ENCODE peak calls at places on chromosomes 13 and 19, in nine cellular contexts. E is kidney glomerular epithelial cell, W is AML-193, P is body of pancreas, D is fibroblast of lung, B is brain microvascular endothelial cell, S is KBM-7, K is left ventricle myocardium superior, T is NCI-H748 treated with DMSO at 0.1 percent for 48 hours. F is an unnamed sample.

GRCh38 chr13:41742917-41743552 is 217.9 kb downstream of the VWA8 start:
- DNase-seq in E (peak; percentile 8), W (no peak), P (no peak), D (peak; percentile 3), B (no peak), S (no peak), K (no peak), T (no peak), F (no peak)

GRCh38 chr19:41377977-41378707 is 1.8 kb downstream of the TMEM91 start:
- DNase-seq in E (no peak), W (no peak), P (no peak), D (no peak), B (no peak), S (peak; percentile 49), K (no peak), T (no peak), F (no peak)

GRCh38 chr13:46062190-46062589 is 9.6 kb upstream of the ZC3H13 start:
- DNase-seq in E (no peak), W (no peak), P (no peak), D (peak; percentile 20), B (peak; percentile 77), S (no peak), K (no peak), T (no peak), F (peak; percentile 63)

GRCh38 chr19:50817941-50818858 is 5.4 kb downstream of the KLK1 start:
- DNase-seq in E (no peak), W (no peak), P (peak; percentile 93), D (no peak), B (peak; percentile 11), S (peak; percentile 56), K (peak; percentile 46), T (peak; percentile 78), F (no peak)

GRCh38 chr13:28819748-28820098 is 416 bp upstream of the MTUS2 start:
- DNase-seq in E (no peak), W (no peak), P (peak; percentile 60), D (peak; percentile 30), B (no peak), S (peak; percentile 39), K (peak; percentile 85), T (peak; percentile 49), F (no peak)

GRCh38 chr19:743168-743687 is 7.7 kb upstream of the MISP start:
- DNase-seq in E (no peak), W (no peak), P (peak; percentile 25), D (no peak), B (no peak), S (no peak), K (no peak), T (no peak), F (no peak)

GRCh38 chr19:11165486-11166030 is 10.0 kb upstream of the SPC24 start:
- DNase-seq in E (no peak), W (no peak), P (no peak), D (no peak), B (no peak), S (no peak), K (no peak), T (no peak), F (peak; percentile 41)

GRCh38 chr19:52007436-52007804 is 591 bp downstream of the ZNF615 start:
- DNase-seq in E (peak; percentile 4), W (no peak), P (peak; percentile 18), D (peak; percentile 8), B (no peak), S (no peak), K (no peak), T (peak; percentile 55), F (no peak)

GRCh38 chr19:38658462-38659306 is 11.2 kb downstream of the ACTN4 start:
- DNase-seq in E (peak; percentile 97), W (no peak), P (peak; percentile 91), D (peak; percentile 100), B (peak; percentile 98), S (no peak), K (no peak), T (no peak), F (peak; percentile 100)

GRCh38 chr13:45242070-45242469 is 41.2 kb upstream of the KCTD4 start:
- DNase-seq in E (no peak), W (peak; percentile 30), P (peak; percentile 47), D (peak; percentile 37), B (no peak), S (peak; percentile 79), K (no peak), T (no peak), F (no peak)

GRCh38 chr19:18940791-18941627 is at the start of gene HOMER3:
- DNase-seq in E (peak; percentile 27), W (peak; percentile 32), P (peak; percentile 71), D (peak; percentile 38), B (peak; percentile 29), S (peak; percentile 27), K (peak; percentile 93), T (peak; percentile 1), F (peak; percentile 19)

GRCh38 chr19:53102701-53103140 is 501 bp downstream of the ZNF160 start:
- DNase-seq in E (peak; percentile 32), W (no peak), P (peak; percentile 11), D (peak; percentile 32), B (peak; percentile 28), S (peak; percentile 34), K (peak; percentile 55), T (peak; percentile 17), F (peak; percentile 39)

F was measured in HFFc6.